ENCODE peak calls at places on chromosomes 1 and 21, in four cellular contexts. A, C, M and S are unnamed samples.
A peak's percentile ranks its signal among the peaks of the same experiment; 100 is the strongest.

GRCh38 chr21:33801424-33802405 is 113.9 kb downstream of the ATP5PO start:
- DNase-seq in A (peak; percentile 31), C (peak; percentile 80), M (no peak), S (peak; percentile 82)

GRCh38 chr1:170483041-170483440 is 48.9 kb upstream of the GORAB start:
- DNase-seq in A (no peak), C (no peak), M (no peak), S (no peak)

GRCh38 chr1:14082331-14082730 is 382.3 kb downstream of the PRDM2 start:
- DNase-seq in A (no peak), C (no peak), M (no peak), S (no peak)

GRCh38 chr1:156693858-156694562 is 11.4 kb downstream of the CRABP2 start:
- DNase-seq in A (no peak), C (no peak), M (no peak), S (no peak)

GRCh38 chr1:182965096-182965495 is 12.1 kb upstream of the SHCBP1L start:
- DNase-seq in A (no peak), C (no peak), M (no peak), S (no peak)

GRCh38 chr1:8431028-8431427 is 113.1 kb downstream of the SLC45A1 start:
- DNase-seq in A (no peak), C (no peak), M (no peak), S (no peak)

GRCh38 chr1:41898191-41898713 is 20.5 kb downstream of the HIVEP3 start:
- DNase-seq in A (peak; percentile 85), C (peak; percentile 62), M (no peak), S (peak; percentile 60)

GRCh38 chr1:228837817-228838716 is 102.8 kb downstream of the RHOU start:
- DNase-seq in A (peak; percentile 95), C (peak; percentile 93), M (peak; percentile 42), S (peak; percentile 99)

GRCh38 chr1:154747841-154748766 is 122.0 kb downstream of the KCNN3 start:
- DNase-seq in A (peak; percentile 86), C (no peak), M (no peak), S (no peak)

GRCh38 chr1:55234016-55234415 is 18.9 kb upstream of the USP24 start:
- DNase-seq in A (no peak), C (peak; percentile 35), M (no peak), S (no peak)

GRCh38 chr1:46471885-46472502 is 17.6 kb upstream of the DMBX1 start:
- DNase-seq in A (no peak), C (no peak), M (no peak), S (no peak)

GRCh38 chr1:170445096-170445495 is 86.9 kb upstream of the GORAB start:
- DNase-seq in A (peak; percentile 23), C (peak; percentile 84), M (no peak), S (peak; percentile 51)

GRCh38 chr1:154838988-154839387 is 31.1 kb downstream of the KCNN3 start:
- DNase-seq in A (no peak), C (no peak), M (no peak), S (no peak)

GRCh38 chr1:203325004-203325417 is 19.7 kb downstream of the BTG2 start:
- DNase-seq in A (no peak), C (no peak), M (peak; percentile 84), S (no peak)

GRCh38 chr1:222546548-222547259 is 1.2 kb downstream of the HHIPL2 start:
- DNase-seq in A (peak; percentile 74), C (peak; percentile 83), M (no peak), S (peak; percentile 55)

GRCh38 chr1:9166289-9167235 is 37.7 kb upstream of the GPR157 start:
- DNase-seq in A (peak; percentile 59), C (peak; percentile 89), M (no peak), S (no peak)

GRCh38 chr21:41709965-41710822 is 56.7 kb downstream of the RIPK4 start:
- DNase-seq in A (no peak), C (no peak), M (no peak), S (no peak)

GRCh38 chr1:172121071-172121717 is 279.9 kb downstream of the DNM3 start:
- DNase-seq in A (no peak), C (no peak), M (no peak), S (no peak)

GRCh38 chr21:46498335-46499050 is 39.8 kb downstream of the DIP2A start:
- DNase-seq in A (peak; percentile 21), C (peak; percentile 45), M (no peak), S (peak; percentile 85)

GRCh38 chr1:114075082-114075481 is 78.6 kb downstream of the SYT6 start:
- DNase-seq in A (no peak), C (no peak), M (no peak), S (no peak)

GRCh38 chr1:165376041-165376810 is 19.7 kb upstream of the LMX1A start:
- DNase-seq in A (peak; percentile 74), C (peak; percentile 20), M (peak; percentile 67), S (no peak)
- H3K14ac ChIP-seq in A (peak overlapping the region; percentile 70), C (no peak overlapping the region), M (peak overlapping the region; percentile 90), S (peak overlapping the region; percentile 68)

GRCh38 chr1:31939484-31940329 is 1.5 kb upstream of the PTP4A2 start:
- DNase-seq in A (peak; percentile 94), C (peak; percentile 90), M (no peak), S (peak; percentile 89)

GRCh38 chr1:31936966-31937299 is 1.2 kb downstream of the PTP4A2 start:
- DNase-seq in A (no peak), C (no peak), M (no peak), S (no peak)

GRCh38 chr1:31937300-31938183 is 626 bp downstream of the PTP4A2 start:
- DNase-seq in A (peak; percentile 74), C (peak; percentile 65), M (no peak), S (peak; percentile 55)

GRCh38 chr1:31936278-31936965 is 1.7 kb downstream of the PTP4A2 start:
- DNase-seq in A (no peak), C (peak; percentile 37), M (no peak), S (peak; percentile 47)

DNA sequence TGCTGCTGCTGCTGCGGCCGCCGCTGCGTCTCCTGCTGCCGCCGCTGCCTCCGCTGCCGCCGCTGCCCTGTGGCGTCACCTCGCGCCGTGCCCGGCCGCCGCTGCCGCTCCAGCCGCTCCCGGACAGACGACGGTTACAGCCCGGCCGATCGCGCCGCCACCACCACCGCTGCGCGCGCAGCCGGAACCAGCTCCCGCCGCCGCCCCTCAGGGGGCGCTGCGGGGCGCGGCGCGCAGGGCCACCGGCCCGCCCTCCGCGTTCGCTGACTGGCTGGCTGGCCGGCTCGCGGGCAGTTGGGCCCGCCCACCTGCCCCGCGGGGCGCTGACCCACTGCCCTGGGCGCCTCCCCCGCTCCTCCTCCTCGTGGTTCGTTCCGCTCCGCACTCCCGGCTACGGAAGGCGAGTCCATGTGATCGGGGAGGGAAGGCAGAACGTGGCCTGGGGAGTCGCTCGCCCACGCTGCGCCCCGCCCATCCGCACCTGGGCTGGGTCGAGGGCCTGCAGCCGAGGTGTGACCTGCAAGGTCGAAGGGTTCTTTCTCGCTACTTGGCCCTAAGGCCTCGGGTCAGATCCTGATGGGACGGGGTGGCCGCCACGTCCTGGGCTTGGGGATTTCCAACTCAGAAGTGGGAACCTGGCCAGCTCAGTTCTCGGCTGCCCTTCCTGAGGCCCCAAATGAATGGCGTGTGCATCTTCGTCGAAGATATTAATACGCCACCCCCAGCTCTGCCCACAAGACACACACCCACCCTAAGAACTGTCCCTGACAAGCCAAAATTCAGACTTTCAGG is at the start of gene PTP4A2:
- DNase-seq in A (peak; percentile 92), C (peak; percentile 88), M (peak; percentile 93), S (peak; percentile 96)
- H3K14ac ChIP-seq in A (peak within 1 kb of the TSS; percentile 100), C (peak within 1 kb of the TSS; percentile 97), M (peak within 1 kb of the TSS; percentile 92), S (peak within 1 kb of the TSS; percentile 98)

GRCh38 chr1:4033732-4034131 is 133.7 kb upstream of the C1orf174 start:
- DNase-seq in A (no peak), C (no peak), M (no peak), S (no peak)
- H3K14ac ChIP-seq in A (no peak overlapping the region), C (no peak overlapping the region), M (no peak overlapping the region), S (no peak overlapping the region)

GRCh38 chr1:91501527-91501859 is 842 bp downstream of the CDC7 start:
- DNase-seq in A (no peak), C (peak; percentile 32), M (no peak), S (no peak)
- H3K14ac ChIP-seq in A (no peak overlapping the region), C (peak overlapping the region; percentile 74), M (no peak overlapping the region), S (no peak overlapping the region)